ENCODE peak calls at places on chromosomes 16 and 17, in eight cellular contexts. K, A, N, J, M, L, V and W are unnamed samples.

GRCh38 chr17:76781056-76781982 is 43.4 kb downstream of the MFSD11 start:
- DNase-seq in A (no peak), M (no peak), J (no peak), V (no peak), N (peak; percentile 68), K (no peak), L (no peak), W (peak; percentile 43)

GRCh38 chr16:30046178-30046577 is 15.1 kb upstream of the TLCD3B start:
- DNase-seq in M (no peak), K (no peak), V (no peak), J (no peak), A (no peak), L (no peak), N (no peak), W (no peak)

GRCh38 chr17:48026503-48027321 is 10.9 kb downstream of the COPZ2 start:
- DNase-seq in N (peak; percentile 98), A (peak; percentile 89), V (peak; percentile 83), K (no peak), J (peak; percentile 92), M (peak; percentile 85), L (peak; percentile 96), W (peak; percentile 92)

GRCh38 chr16:54246454-54246821 is 40.1 kb downstream of the IRX3 start:
- DNase-seq in L (no peak), K (no peak), J (no peak), N (no peak), V (no peak), M (no peak), A (no peak), W (no peak)

GRCh38 chr17:57349533-57350227 is 93.4 kb downstream of the MSI2 start:
- DNase-seq in J (no peak), A (no peak), V (no peak), N (no peak), L (no peak), K (no peak), M (no peak), W (no peak)

GRCh38 chr17:80080081-80080480 is 21.3 kb upstream of the GAA start:
- DNase-seq in V (no peak), L (no peak), M (no peak), A (no peak), J (peak; percentile 21), K (no peak), N (no peak), W (no peak)

GRCh38 chr17:61831099-61831498 is 32.2 kb downstream of the BRIP1 start:
- DNase-seq in V (no peak), K (no peak), N (no peak), A (no peak), L (no peak), J (no peak), M (no peak), W (no peak)

GRCh38 chr16:55021595-55022475 is 91.2 kb downstream of the IRX5 start:
- DNase-seq in L (peak; percentile 65), V (no peak), A (no peak), M (no peak), K (no peak), N (peak; percentile 88), J (peak; percentile 35), W (peak; percentile 51)

GRCh38 chr16:56191807-56192643 is 736 bp downstream of the GNAO1 start:
- DNase-seq in L (peak; percentile 13), A (no peak), J (no peak), N (peak; percentile 63), V (no peak), M (no peak), K (no peak), W (peak; percentile 60)

GRCh38 chr16:21214086-21214485 is 2.7 kb upstream of the ZP2 start:
- DNase-seq in J (no peak), V (no peak), M (no peak), K (no peak), A (no peak), N (no peak), L (no peak), W (no peak)

DNA sequence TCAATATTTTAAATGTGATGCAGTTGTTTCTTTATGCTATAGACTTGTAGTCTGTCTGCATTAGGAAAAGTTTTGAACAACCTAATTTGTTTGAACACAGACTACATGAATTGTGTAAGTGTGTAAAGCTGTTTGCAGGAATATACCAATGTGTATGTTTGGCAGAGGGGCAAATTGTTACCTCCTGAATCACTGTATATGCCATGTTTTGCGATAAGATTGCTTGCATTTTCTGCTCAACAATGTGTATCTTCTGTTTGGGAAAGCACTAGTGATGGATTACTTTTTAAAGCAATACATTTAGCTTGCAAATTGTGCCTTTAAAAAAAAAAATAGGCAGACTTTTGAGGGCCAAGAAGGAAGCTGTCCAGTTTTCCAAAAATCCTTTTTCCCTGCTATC is 14.6 kb downstream of the RBBP6 start:
- DNase-seq in V (no peak), N (no peak), J (peak; percentile 37), L (no peak), M (no peak), A (no peak), K (no peak), W (no peak)
- H3K4me3 ChIP-seq in V (no peak overlapping the region), N (no peak overlapping the region), J (no peak overlapping the region), L (no peak overlapping the region), M (no peak overlapping the region), A (no peak overlapping the region), K (no peak overlapping the region), W (no peak overlapping the region)

GRCh38 chr16:74730049-74730683 is 29.5 kb upstream of the MLKL start:
- DNase-seq in J (no peak), A (no peak), K (no peak), M (no peak), V (peak; percentile 87), L (peak; percentile 53), N (no peak), W (no peak)
- H3K4me3 ChIP-seq in J (no peak overlapping the region), A (no peak overlapping the region), K (no peak overlapping the region), M (no peak overlapping the region), V (no peak overlapping the region), L (no peak overlapping the region), N (no peak overlapping the region), W (no peak overlapping the region)

GRCh38 chr17:18224053-18224427 is 1.4 kb upstream of the LLGL1 start:
- DNase-seq in L (no peak), A (no peak), M (no peak), J (no peak), V (no peak), N (no peak), K (no peak), W (no peak)
- H3K4me3 ChIP-seq in L (no peak overlapping the region), A (no peak overlapping the region), M (no peak overlapping the region), J (no peak overlapping the region), V (no peak overlapping the region), N (no peak overlapping the region), K (no peak overlapping the region), W (peak overlapping the region; percentile 69)

GRCh38 chr17:4584835-4585187 is 482 bp downstream of the SMTNL2 start:
- DNase-seq in M (no peak), V (no peak), L (no peak), A (no peak), N (peak; percentile 78), K (no peak), J (no peak), W (peak; percentile 90)

GRCh38 chr17:4582691-4583090 is 1.6 kb upstream of the SMTNL2 start:
- DNase-seq in A (no peak), K (no peak), L (no peak), V (no peak), N (peak; percentile 62), J (no peak), M (no peak), W (no peak)

GRCh38 chr17:4583206-4583605 is 1.1 kb upstream of the SMTNL2 start:
- DNase-seq in V (no peak), K (no peak), M (no peak), L (no peak), A (no peak), J (no peak), N (no peak), W (no peak)

GRCh38 chr17:4584125-4584834 is at the start of gene SMTNL2:
- DNase-seq in J (no peak), N (peak; percentile 87), A (peak; percentile 64), M (no peak), L (peak; percentile 83), K (no peak), V (no peak), W (peak; percentile 96)

DNA sequence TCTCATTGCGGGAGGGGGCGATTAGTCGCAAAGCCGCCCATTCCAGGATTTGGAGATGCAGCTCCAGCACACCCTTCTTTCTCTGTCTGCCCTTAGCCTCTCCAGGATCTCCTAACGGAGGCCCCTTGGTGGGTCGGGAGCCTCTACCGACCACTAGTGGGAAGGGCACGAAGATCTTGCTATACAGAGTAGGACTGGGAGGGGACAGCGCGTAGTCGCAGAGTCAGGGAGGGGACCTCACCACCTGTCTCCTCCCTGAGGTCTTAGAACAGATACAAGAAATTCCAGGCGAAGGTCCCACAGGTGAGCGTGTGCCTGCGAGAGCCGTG is 569 bp upstream of the SMTNL2 start:
- DNase-seq in L (peak; percentile 86), N (peak; percentile 86), M (no peak), J (no peak), A (no peak), K (no peak), V (no peak), W (peak; percentile 88)
- H3K4me3 ChIP-seq in L (peak overlapping the region; percentile 70), N (peak overlapping the region; percentile 71), M (peak overlapping the region; percentile 59), J (no peak overlapping the region), A (peak overlapping the region; percentile 53), K (peak overlapping the region; percentile 63), V (peak overlapping the region; percentile 58), W (peak overlapping the region; percentile 49)

DNA sequence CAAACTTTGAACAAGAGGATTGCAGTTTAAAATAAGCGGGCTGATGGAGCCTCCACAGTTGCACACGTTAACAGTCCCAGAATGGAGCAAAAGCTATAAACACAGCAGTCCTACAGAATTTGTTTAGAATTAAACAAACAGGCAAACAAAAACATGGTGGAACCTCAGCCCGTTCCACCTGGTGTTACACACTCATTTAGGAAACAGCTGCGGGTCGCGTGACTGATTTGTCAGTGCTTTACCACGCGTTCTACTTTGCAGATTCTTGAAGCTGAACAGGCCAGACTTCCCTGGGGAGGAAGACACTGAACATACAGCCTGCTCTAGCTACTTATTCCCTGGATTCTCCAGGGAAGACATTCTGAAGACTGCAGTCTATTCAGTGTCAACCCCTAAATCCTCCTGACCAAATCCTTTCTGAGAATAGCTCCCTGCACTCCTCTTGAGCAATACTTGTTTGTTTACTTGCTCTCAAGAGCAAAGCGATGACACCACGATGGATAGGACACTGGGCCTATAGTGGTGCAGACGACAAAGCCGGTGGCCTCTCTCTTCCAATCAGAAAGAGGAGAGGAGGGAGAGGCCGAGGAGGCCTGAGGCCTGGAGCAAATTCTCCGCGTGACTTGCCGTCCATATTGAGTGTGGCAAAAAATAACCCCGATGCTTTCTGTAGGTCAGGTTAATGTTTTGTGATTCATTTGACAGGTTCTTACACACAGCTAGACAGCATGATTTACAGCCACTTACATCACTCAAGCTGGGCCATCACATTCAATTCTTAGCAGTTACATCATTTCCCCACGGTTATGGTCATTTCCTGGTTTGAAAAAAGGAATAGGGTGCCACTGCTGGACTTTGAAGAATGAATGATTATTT is 4.0 kb upstream of the MAP1LC3B start:
- DNase-seq in L (peak; percentile 97), A (peak; percentile 96), N (peak; percentile 97), J (peak; percentile 100), V (peak; percentile 93), M (peak; percentile 93), K (peak; percentile 99), W (peak; percentile 97)
- H3K4me3 ChIP-seq in L (no peak overlapping the region), A (no peak overlapping the region), N (peak overlapping the region; percentile 62), J (peak overlapping the region; percentile 13), V (peak overlapping the region; percentile 1), M (peak overlapping the region; percentile 34), K (peak overlapping the region; percentile 34), W (peak overlapping the region; percentile 21)